ENCODE peak calls at places on chromosome 11, in four cellular contexts. N is HFF-Myc, F is activated T-cell treated with anti-CD3 and anti-CD28 coated beads for 24 hours, H is mammary epithelial cell. J is an unnamed sample.

GRCh38 chr11:125842319-125842948 is 9.3 kb downstream of the PATE4 start:
- DNase-seq in N (no peak), F (no peak), H (no peak), J (no peak)

GRCh38 chr11:129766858-129767604 is 48.6 kb upstream of the TMEM45B start:
- DNase-seq in N (no peak), F (no peak), H (peak), J (no peak)

GRCh38 chr11:34034053-34034452 is 17.5 kb upstream of the CAPRIN1 start:
- DNase-seq in N (no peak), F (no peak), H (peak), J (no peak)

GRCh38 chr11:78190374-78190773 is 1.7 kb downstream of the USP35 start:
- DNase-seq in N (no peak), F (no peak), H (no peak), J (no peak)

GRCh38 chr11:3222003-3222855 is 3.6 kb upstream of the MRGPRG start:
- DNase-seq in N (no peak), F (no peak), H (no peak), J (no peak)

GRCh38 chr11:75855191-75855590 is 40.2 kb downstream of the UVRAG start:
- DNase-seq in N (no peak), F (no peak), H (no peak), J (no peak)

GRCh38 chr11:128472128-128473110 is 114.9 kb downstream of the ETS1 start:
- DNase-seq in N (no peak), F (peak), H (peak), J (no peak)

GRCh38 chr11:72741849-72742521 is 10.2 kb downstream of the ARAP1 start:
- DNase-seq in N (no peak), F (no peak), H (no peak), J (no peak)

GRCh38 chr11:19919050-19919561 is 206.5 kb downstream of the NAV2 start:
- DNase-seq in N (peak), F (no peak), H (peak), J (peak)

GRCh38 chr11:76217653-76218160 is 11.4 kb upstream of the WNT11 start:
- DNase-seq in N (no peak), F (no peak), H (no peak), J (no peak)

GRCh38 chr11:122248130-122248529 is 132.1 kb upstream of the BLID start:
- DNase-seq in N (no peak), F (no peak), H (no peak), J (no peak)

GRCh38 chr11:81687057-81687456 is 1046.6 kb downstream of the FAM181B start:
- DNase-seq in N (no peak), F (no peak), H (no peak), J (no peak)

GRCh38 chr11:130055637-130056036 is 14.1 kb upstream of the APLP2 start:
- DNase-seq in N (no peak), F (no peak), H (peak), J (no peak)

GRCh38 chr11:7673724-7674434 is 579 bp upstream of the CYB5R2 start:
- DNase-seq in N (no peak), F (no peak), H (no peak), J (no peak)

J was measured in pulmonary artery endothelial cell.